ENCODE peak calls at places on chromosomes 4 and X, in six cellular contexts. M is HFF-Myc, P is fibroblast of pulmonary artery, W is lower leg skin, N is bronchial epithelial cell, O is Caco-2. Z is an unnamed sample.
A peak's percentile ranks its signal among the peaks of the same experiment; 100 is the strongest.

GRCh38 chr4:5785806-5786680 is 75.0 kb downstream of the EVC start:
- DNase-seq in W (peak; percentile 39), O (no peak), M (no peak), N (peak; percentile 97), P (peak; percentile 79), Z (no peak)

GRCh38 chr4:134691915-134692314 is 490.3 kb upstream of the PABPC4L start:
- DNase-seq in N (no peak), W (no peak), P (peak; percentile 8), O (no peak), M (no peak), Z (no peak)

GRCh38 chr4:948101-948935 is 16.1 kb downstream of the TMEM175 start:
- DNase-seq in W (peak; percentile 78), O (no peak), N (no peak), M (no peak), P (no peak), Z (peak; percentile 71)

GRCh38 chrX:69066966-69067525 is 98.2 kb downstream of the PJA1 start:
- DNase-seq in P (no peak), O (no peak), M (no peak), N (no peak), W (peak; percentile 40), Z (no peak)

GRCh38 chr4:155694100-155694785 is 27.6 kb downstream of the GUCY1A1 start:
- DNase-seq in M (no peak), N (no peak), O (no peak), P (no peak), W (no peak), Z (no peak)

GRCh38 chrX:122154019-122154418 is 1030.1 kb upstream of the GRIA3 start:
- DNase-seq in O (no peak), W (no peak), M (no peak), N (no peak), P (no peak), Z (no peak)

GRCh38 chr4:82820689-82821088 is 22.1 kb upstream of the SCD5 start:
- DNase-seq in O (no peak), W (no peak), M (no peak), N (no peak), P (no peak), Z (no peak)

GRCh38 chrX:155778844-155779553 is 102.1 kb upstream of the VAMP7 start:
- DNase-seq in W (no peak), O (no peak), N (no peak), M (no peak), P (no peak), Z (no peak)

GRCh38 chr4:567457-568350 is 8.4 kb downstream of the TMEM271 start:
- DNase-seq in M (no peak), P (no peak), W (peak; percentile 70), N (no peak), O (no peak), Z (no peak)

GRCh38 chr4:7429601-7430078 is 5.1 kb downstream of the PSAPL1 start:
- DNase-seq in N (no peak), M (no peak), O (peak; percentile 42), P (no peak), W (peak; percentile 78), Z (peak; percentile 37)

GRCh38 chr4:53785996-53786395 is 194.7 kb upstream of the LNX1 start:
- DNase-seq in M (no peak), O (no peak), W (no peak), N (no peak), P (no peak), Z (no peak)

GRCh38 chrX:50779694-50780093 is 34.3 kb downstream of the SHROOM4 start:
- DNase-seq in W (no peak), P (peak; percentile 51), M (no peak), N (no peak), O (no peak), Z (no peak)

GRCh38 chrX:111244238-111244750 is 26.0 kb downstream of the CAPN6 start:
- DNase-seq in M (no peak), P (peak; percentile 11), W (no peak), N (peak; percentile 20), O (no peak), Z (peak; percentile 36)

GRCh38 chrX:48465336-48465933 is 4.6 kb downstream of the SLC38A5 start:
- DNase-seq in N (peak; percentile 82), P (peak; percentile 79), W (no peak), M (peak; percentile 65), O (no peak), Z (no peak)

GRCh38 chr4:140315970-140316369 is 57.5 kb upstream of the SCOC start:
- DNase-seq in O (no peak), N (no peak), W (no peak), P (no peak), M (no peak), Z (peak; percentile 29)
- H3K4me3 ChIP-seq in O (no peak overlapping the region), N (no peak overlapping the region), W (no peak overlapping the region), P (no peak overlapping the region), M (no peak overlapping the region), Z (no peak overlapping the region)

GRCh38 chr4:80568891-80569290 is 233.4 kb downstream of the CFAP299 start:
- DNase-seq in O (no peak), N (no peak), M (no peak), P (no peak), W (no peak), Z (no peak)
- H3K4me3 ChIP-seq in O (no peak overlapping the region), N (no peak overlapping the region), M (no peak overlapping the region), P (no peak overlapping the region), W (no peak overlapping the region), Z (no peak overlapping the region)

GRCh38 chr4:139552506-139552905 is 3.5 kb downstream of the SETD7 start:
- DNase-seq in N (no peak), M (no peak), O (no peak), P (no peak), W (no peak), Z (no peak)
- H3K4me3 ChIP-seq in N (no peak overlapping the region), M (no peak overlapping the region), O (no peak overlapping the region), P (no peak overlapping the region), W (no peak overlapping the region), Z (no peak overlapping the region)

GRCh38 chrX:15849555-15849954 is 5.1 kb downstream of the AP1S2 start:
- DNase-seq in P (peak; percentile 16), M (no peak), O (no peak), W (no peak), N (no peak), Z (peak; percentile 59)
- H3K4me3 ChIP-seq in P (no peak overlapping the region), M (no peak overlapping the region), O (no peak overlapping the region), W (no peak overlapping the region), N (no peak overlapping the region), Z (no peak overlapping the region)

GRCh38 chrX:72308209-72308565 is 2.5 kb upstream of the CITED1 start:
- DNase-seq in M (no peak), W (no peak), P (no peak), O (no peak), N (no peak), Z (no peak)

GRCh38 chrX:72306851-72307645 is 1.3 kb upstream of the CITED1 start:
- DNase-seq in P (peak; percentile 66), O (peak; percentile 45), W (no peak), N (peak; percentile 32), M (no peak), Z (peak; percentile 75)

GRCh38 chrX:72306085-72306801 is 529 bp upstream of the CITED1 start:
- DNase-seq in P (peak; percentile 5), W (no peak), O (no peak), N (no peak), M (no peak), Z (peak; percentile 69)

GRCh38 chrX:72308566-72309296 is 3.0 kb upstream of the CITED1 start:
- DNase-seq in P (peak; percentile 68), O (peak; percentile 65), N (peak; percentile 40), M (no peak), W (no peak), Z (peak; percentile 83)

DNA sequence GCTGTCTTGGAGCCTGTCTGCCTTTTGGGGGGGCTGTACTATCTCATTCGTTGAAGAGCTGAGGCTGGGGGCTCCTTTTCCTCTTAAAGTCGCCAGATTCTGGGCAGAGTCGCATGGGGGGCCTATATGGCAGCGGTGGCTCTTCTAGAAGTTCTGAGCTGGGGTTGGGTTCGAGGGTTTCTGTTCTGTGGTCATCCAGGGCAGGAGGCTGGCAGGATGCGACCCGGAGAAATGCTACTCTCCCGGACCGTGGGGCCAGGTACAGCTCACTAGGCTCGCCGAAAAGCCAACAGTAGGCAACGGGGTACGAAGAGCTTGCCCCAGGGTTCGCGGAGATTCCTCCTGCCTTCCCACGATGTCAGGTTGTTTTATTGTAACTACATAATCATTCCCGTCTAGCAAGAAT is 1.9 kb upstream of the CITED1 start:
- DNase-seq in M (no peak), N (no peak), W (no peak), P (no peak), O (no peak), Z (no peak)
- H3K4me3 ChIP-seq in M (no peak overlapping the region), N (no peak overlapping the region), W (no peak overlapping the region), P (no peak overlapping the region), O (no peak overlapping the region), Z (peak overlapping the region; percentile 45)

DNA sequence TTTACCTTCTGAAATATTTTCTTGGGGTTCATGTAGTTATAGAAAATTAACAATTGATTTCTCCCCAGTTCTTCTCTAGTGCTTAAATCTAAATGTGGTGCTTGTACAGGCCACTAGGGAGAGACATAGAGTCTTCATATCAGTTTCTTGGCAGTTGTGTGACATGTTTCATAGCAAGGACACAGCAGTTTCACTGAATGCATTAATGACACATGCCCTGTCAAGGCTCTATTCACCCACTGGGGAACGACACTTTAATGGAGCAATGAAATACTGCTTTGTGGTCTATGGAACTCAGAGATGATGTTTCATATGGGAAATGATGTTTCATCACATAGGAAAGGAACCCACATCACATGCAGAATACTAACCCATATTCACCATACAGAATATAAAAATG is 2.8 kb downstream of the VEGFC start:
- DNase-seq in W (no peak), N (peak; percentile 86), P (peak; percentile 74), O (no peak), M (peak; percentile 87), Z (peak; percentile 45)
- H3K4me3 ChIP-seq in W (no peak overlapping the region), N (no peak overlapping the region), P (peak overlapping the region; percentile 85), O (no peak overlapping the region), M (peak overlapping the region; percentile 70), Z (no peak overlapping the region)

GRCh38 chr4:109728385-109728784 is 1.5 kb downstream of the PLA2G12A start:
- DNase-seq in O (no peak), N (peak; percentile 42), P (no peak), M (no peak), W (no peak), Z (no peak)

GRCh38 chr4:109722357-109722756 is 7.5 kb downstream of the PLA2G12A start:
- DNase-seq in O (no peak), M (no peak), N (no peak), W (no peak), P (no peak), Z (no peak)

GRCh38 chr4:109719604-109720003 is 10.3 kb downstream of the PLA2G12A start:
- DNase-seq in W (no peak), M (no peak), O (no peak), P (no peak), N (no peak), Z (no peak)

GRCh38 chr4:109721033-109721432 is 8.8 kb downstream of the PLA2G12A start:
- DNase-seq in M (no peak), N (peak; percentile 58), W (no peak), O (no peak), P (peak; percentile 13), Z (no peak)

GRCh38 chr4:109723110-109723509 is 6.8 kb downstream of the PLA2G12A start:
- DNase-seq in O (no peak), M (no peak), P (no peak), W (no peak), N (no peak), Z (no peak)
- H3K4me3 ChIP-seq in O (no peak overlapping the region), M (no peak overlapping the region), P (no peak overlapping the region), W (no peak overlapping the region), N (no peak overlapping the region), Z (no peak overlapping the region)

Z was measured in H7.